ENCODE peak calls at places on chromosomes 6 and 20, in seven cellular contexts. T is H1, V is H9, J is neuronal stem cell, R is mesendoderm, S is mesenchymal stem cell, Q is trophoblast cell. G is an unnamed sample.

GRCh38 chr6:24930386-24930785 is 5.4 kb downstream of the RIPOR2 start:
- DNase-seq in T (no peak), J (no peak), S (peak; percentile 78), Q (no peak), R (no peak), V (no peak), G (peak; percentile 85)

GRCh38 chr6:150668882-150669476 is 69.3 kb downstream of the PLEKHG1 start:
- DNase-seq in S (no peak), R (no peak), J (no peak), V (no peak), Q (no peak), T (no peak), G (no peak)

GRCh38 chr20:51661609-51662178 is 106.5 kb downstream of the ATP9A start:
- DNase-seq in S (peak; percentile 52), J (no peak), R (peak; percentile 17), T (no peak), Q (peak; percentile 14), V (no peak), G (peak; percentile 79)

GRCh38 chr20:40682104-40683045 is 6.7 kb downstream of the MAFB start:
- DNase-seq in S (peak; percentile 42), J (peak; percentile 12), Q (no peak), T (no peak), R (no peak), V (no peak), G (no peak)

GRCh38 chr6:108558372-108559096 is 2.2 kb upstream of the FOXO3 start:
- DNase-seq in J (peak; percentile 98), T (peak; percentile 94), Q (peak; percentile 100), S (peak; percentile 99), V (peak; percentile 98), R (peak; percentile 99), G (peak; percentile 99)

GRCh38 chr20:3479025-3479424 is 8.2 kb downstream of the ATRN start:
- DNase-seq in T (no peak), V (no peak), J (no peak), Q (peak; percentile 51), R (no peak), S (no peak), G (no peak)

GRCh38 chr6:107116328-107116892 is 1.1 kb upstream of the BEND3 start:
- DNase-seq in S (peak; percentile 42), Q (peak; percentile 45), J (peak; percentile 52), V (peak; percentile 85), R (peak; percentile 92), T (peak; percentile 87), G (no peak)

GRCh38 chr6:117491916-117492315 is 9.4 kb downstream of the DCBLD1 start:
- DNase-seq in R (no peak), Q (no peak), S (peak; percentile 58), J (no peak), T (no peak), V (no peak), G (peak; percentile 58)

GRCh38 chr20:18628330-18628941 is 40.6 kb downstream of the DTD1 start:
- DNase-seq in R (peak; percentile 57), T (peak; percentile 29), V (peak; percentile 78), S (no peak), J (no peak), Q (peak; percentile 62), G (no peak)

GRCh38 chr6:20454201-20454824 is 52.6 kb downstream of the E2F3 start:
- DNase-seq in Q (peak; percentile 52), J (no peak), S (no peak), T (no peak), V (no peak), R (no peak), G (no peak)

GRCh38 chr6:114218831-114219230 is 124.0 kb downstream of the HS3ST5 start:
- DNase-seq in R (no peak), T (no peak), J (no peak), Q (no peak), V (no peak), S (no peak), G (no peak)

GRCh38 chr6:137352859-137353258 is 133.7 kb upstream of the IFNGR1 start:
- DNase-seq in T (no peak), R (no peak), S (no peak), Q (no peak), J (no peak), V (no peak), G (no peak)

GRCh38 chr6:125913864-125914351 is 42.7 kb upstream of the HINT3 start:
- DNase-seq in R (no peak), T (no peak), Q (peak; percentile 20), J (no peak), S (peak; percentile 98), V (no peak), G (peak; percentile 100)

GRCh38 chr20:8414611-8415274 is 282.7 kb downstream of the PLCB1 start:
- DNase-seq in T (no peak), J (no peak), V (no peak), S (peak; percentile 65), R (no peak), Q (no peak), G (peak; percentile 78)

GRCh38 chr6:13729891-13730290 is 18.3 kb upstream of the RANBP9 start:
- DNase-seq in V (no peak), T (no peak), S (peak; percentile 15), R (no peak), Q (peak; percentile 8), J (no peak), G (peak; percentile 79)

GRCh38 chr6:859936-860335 is 167.0 kb upstream of the EXOC2 start:
- DNase-seq in T (no peak), J (no peak), Q (no peak), V (no peak), S (no peak), R (no peak), G (no peak)

GRCh38 chr6:111478064-111478476 is 4.9 kb downstream of the REV3L start:
- DNase-seq in Q (peak; percentile 6), T (no peak), S (peak; percentile 53), J (no peak), V (no peak), R (peak; percentile 65), G (peak; percentile 55)

GRCh38 chr20:19785173-19785799 is 27.2 kb downstream of the RIN2 start:
- DNase-seq in V (no peak), S (peak; percentile 64), T (no peak), Q (peak; percentile 34), R (no peak), J (no peak), G (peak; percentile 68)

GRCh38 chr20:37758332-37758731 is 64.5 kb downstream of the CTNNBL1 start:
- DNase-seq in R (peak; percentile 68), Q (no peak), V (peak; percentile 47), S (no peak), J (no peak), T (no peak), G (no peak)

GRCh38 chr6:39876826-39877225 is 57.4 kb downstream of the MOCS1 start:
- DNase-seq in S (no peak), R (no peak), V (no peak), J (no peak), Q (peak; percentile 67), T (no peak), G (no peak)

GRCh38 chr20:6178537-6178936 is 55.7 kb upstream of the FERMT1 start:
- DNase-seq in J (peak; percentile 24), Q (peak; percentile 42), S (peak; percentile 51), V (no peak), R (peak; percentile 54), T (no peak), G (peak; percentile 51)

GRCh38 chr6:169912266-169913095 is 161.1 kb downstream of the ERMARD start:
- DNase-seq in V (no peak), J (no peak), S (no peak), Q (no peak), T (no peak), R (no peak), G (no peak)
- H3K27me3 ChIP-seq in V (no peaks in the 10 kb centered on the region), J (no peaks in the 10 kb centered on the region), S (no peaks in the 10 kb centered on the region), Q (no peaks in the 10 kb centered on the region), T (no peaks in the 10 kb centered on the region), R (no peaks in the 10 kb centered on the region), G (no peaks in the 10 kb centered on the region)

GRCh38 chr20:46063652-46064054 is 26.1 kb downstream of the NCOA5 start:
- DNase-seq in S (no peak), J (no peak), T (no peak), R (no peak), V (no peak), Q (no peak), G (no peak)

GRCh38 chr20:46063151-46063550 is 26.6 kb downstream of the NCOA5 start:
- DNase-seq in R (no peak), T (no peak), S (no peak), J (no peak), V (no peak), Q (no peak), G (no peak)

GRCh38 chr20:46062621-46063020 is 27.1 kb downstream of the NCOA5 start:
- DNase-seq in J (no peak), V (no peak), Q (no peak), R (no peak), S (no peak), T (no peak), G (no peak)

GRCh38 chr20:46065006-46065405 is 24.8 kb downstream of the NCOA5 start:
- DNase-seq in V (no peak), R (no peak), J (no peak), T (no peak), S (no peak), Q (no peak), G (no peak)

GRCh38 chr20:46065691-46066090 is 24.1 kb downstream of the NCOA5 start:
- DNase-seq in S (no peak), V (no peak), R (no peak), J (no peak), T (no peak), Q (no peak), G (no peak)
- H2BK120ac ChIP-seq in S (no peak overlapping the region), V (no peak overlapping the region), R (no peak overlapping the region), J (no peak overlapping the region), T (no peak overlapping the region), Q (no peak overlapping the region), G (no peak overlapping the region)

GRCh38 chr6:44275749-44276648 is 5.7 kb downstream of the TMEM151B start:
- DNase-seq in S (no peak), Q (peak; percentile 17), T (no peak), J (no peak), R (no peak), V (peak; percentile 63), G (no peak)
- H3K27me3 ChIP-seq in S (peaks cover 56% of the 10 kb centered on the region), Q (peaks cover 5% of the 10 kb centered on the region), T (no peaks in the 10 kb centered on the region), J (no peaks in the 10 kb centered on the region), R (no peaks in the 10 kb centered on the region), V (no peaks in the 10 kb centered on the region), G (peaks cover 78% of the 10 kb centered on the region)

GRCh38 chr6:72977114-72977513 is 248.2 kb downstream of the KHDC1L start:
- DNase-seq in T (no peak), R (no peak), V (no peak), Q (no peak), J (no peak), S (no peak), G (no peak)

GRCh38 chr6:72969666-72970065 is 255.6 kb downstream of the KHDC1L start:
- DNase-seq in S (no peak), T (no peak), V (no peak), R (peak; percentile 52), Q (peak; percentile 46), J (no peak), G (no peak)

GRCh38 chr6:72976389-72976900 is 248.9 kb downstream of the KHDC1L start:
- DNase-seq in T (no peak), Q (no peak), J (no peak), S (peak; percentile 7), V (no peak), R (no peak), G (no peak)

GRCh38 chr6:72975346-72975745 is 249.9 kb downstream of the KHDC1L start:
- DNase-seq in T (no peak), V (no peak), S (no peak), Q (no peak), J (no peak), R (no peak), G (no peak)

DNA sequence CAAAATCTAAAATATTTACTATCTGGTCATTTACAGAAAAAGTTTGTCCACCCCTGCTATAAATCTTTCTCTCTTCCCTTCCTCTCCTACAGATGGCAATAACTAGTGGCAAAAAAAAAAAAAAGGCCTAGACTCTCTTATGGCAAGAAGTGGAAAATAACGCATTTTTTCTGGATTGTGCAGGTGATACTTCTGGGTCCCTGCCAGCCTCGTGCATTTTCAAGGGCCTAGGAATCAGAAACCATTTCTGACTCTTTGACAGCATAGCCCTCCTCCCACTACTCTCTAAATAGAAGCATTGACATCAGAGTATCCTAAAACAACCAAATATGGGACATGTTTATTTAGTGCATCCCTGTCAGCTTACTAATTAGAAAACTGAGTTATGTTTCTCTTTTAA is 251.0 kb downstream of the KHDC1L start:
- DNase-seq in Q (no peak), T (no peak), S (no peak), J (no peak), R (no peak), V (no peak), G (no peak)
- H2BK120ac ChIP-seq in Q (no peak overlapping the region), T (no peak overlapping the region), S (no peak overlapping the region), J (no peak overlapping the region), R (no peak overlapping the region), V (no peak overlapping the region), G (no peak overlapping the region)

G was measured in IMR-90.